ENCODE peak calls at places on chromosome 15, in seven cellular contexts. B is GM23338, U is neural progenitor cell, V is MM.1S, L is HCT116, Y is SK-N-SH, E is PC-3. D is an unnamed sample.
A peak's percentile ranks its signal among the peaks of the same experiment; 100 is the strongest.

GRCh38 chr15:56369234-56369633 is 4.0 kb downstream of the TEX9 start:
- DNase-seq in B (no peak), U (no peak), E (no peak), V (peak; percentile 46), L (no peak), Y (no peak), D (peak; percentile 33)

GRCh38 chr15:37425541-37425940 is 325.2 kb upstream of the MEIS2 start:
- DNase-seq in U (no peak), B (no peak), Y (no peak), L (no peak), V (no peak), E (no peak), D (no peak)

GRCh38 chr15:45205192-45205591 is 17.4 kb upstream of the SHF start:
- DNase-seq in V (peak; percentile 59), B (peak; percentile 90), L (peak; percentile 58), Y (peak; percentile 74), E (peak; percentile 86), U (peak; percentile 86), D (peak; percentile 79)

GRCh38 chr15:49521802-49522201 is 98.8 kb downstream of the FGF7 start:
- DNase-seq in Y (no peak), V (no peak), E (peak; percentile 6), B (peak; percentile 13), U (no peak), L (peak; percentile 6), D (no peak)

GRCh38 chr15:57216288-57216687 is 160.0 kb upstream of the CGNL1 start:
- DNase-seq in E (peak; percentile 82), B (no peak), Y (no peak), U (peak; percentile 38), L (no peak), V (no peak), D (no peak)

GRCh38 chr15:57356178-57356577 is 20.1 kb upstream of the CGNL1 start:
- DNase-seq in B (no peak), E (no peak), V (no peak), U (no peak), Y (no peak), L (no peak), D (no peak)

GRCh38 chr15:43218908-43219706 is 1.7 kb downstream of the EPB42 start:
- DNase-seq in U (peak; percentile 86), L (no peak), Y (peak; percentile 78), E (peak; percentile 13), V (no peak), B (peak; percentile 95), D (peak; percentile 6)

GRCh38 chr15:29812384-29812694 is 9.9 kb downstream of the TJP1 start:
- DNase-seq in Y (no peak), B (peak; percentile 34), E (peak; percentile 98), L (no peak), U (no peak), V (no peak), D (no peak)

GRCh38 chr15:62306851-62307504 is 141.9 kb upstream of the C2CD4B start:
- DNase-seq in U (peak; percentile 91), L (peak; percentile 68), E (peak; percentile 69), Y (peak; percentile 72), V (peak; percentile 71), B (peak; percentile 96), D (peak; percentile 52)

GRCh38 chr15:47820047-47820779 is 102.9 kb downstream of the SEMA6D start:
- DNase-seq in Y (no peak), E (peak; percentile 74), B (no peak), U (peak; percentile 28), L (no peak), V (no peak), D (no peak)

GRCh38 chr15:51634591-51635198 is 12.1 kb upstream of the DMXL2 start:
- DNase-seq in Y (no peak), E (no peak), U (no peak), V (no peak), L (no peak), B (no peak), D (no peak)

GRCh38 chr15:58931985-58932384 is 1.5 kb downstream of the SLTM start:
- DNase-seq in U (no peak), B (no peak), L (no peak), V (peak; percentile 52), Y (peak; percentile 9), E (peak; percentile 52), D (peak; percentile 57)

GRCh38 chr15:57385923-57386390 is 9.7 kb downstream of the CGNL1 start:
- DNase-seq in E (no peak), B (peak; percentile 89), L (no peak), U (no peak), V (no peak), Y (no peak), D (no peak)

GRCh38 chr15:85771276-85771675 is 23.4 kb downstream of the KLHL25 start:
- DNase-seq in E (no peak), B (no peak), L (no peak), V (no peak), Y (no peak), U (no peak), D (no peak)

GRCh38 chr15:41971089-41971892 is 1.1 kb downstream of the EHD4 start:
- DNase-seq in U (peak; percentile 85), B (peak; percentile 78), E (peak; percentile 82), Y (peak; percentile 72), V (peak; percentile 78), L (peak; percentile 19), D (peak; percentile 86)

GRCh38 chr15:72999586-72999985 is 52.7 kb upstream of the NEO1 start:
- DNase-seq in L (no peak), V (no peak), E (no peak), Y (no peak), B (no peak), U (no peak), D (no peak)

GRCh38 chr15:19899021-19899824 is 642.4 kb downstream of the GOLGA6L6 start:
- DNase-seq in V (no peak), L (no peak), E (no peak), B (no peak), Y (no peak), U (no peak), D (no peak)

GRCh38 chr15:48040166-48040817 is 80.5 kb upstream of the SLC24A5 start:
- DNase-seq in Y (no peak), U (peak; percentile 34), V (peak; percentile 31), L (no peak), E (no peak), B (no peak), D (no peak)

GRCh38 chr15:67690936-67691335 is 134.4 kb upstream of the SKOR1 start:
- DNase-seq in V (peak; percentile 22), L (no peak), B (no peak), Y (no peak), U (no peak), E (peak; percentile 79), D (no peak)

GRCh38 chr15:92668086-92668485 is 12.5 kb upstream of the FAM174B start:
- DNase-seq in U (no peak), L (no peak), B (no peak), E (no peak), V (no peak), Y (no peak), D (no peak)

GRCh38 chr15:50556642-50557371 is 10.3 kb upstream of the USP50 start:
- DNase-seq in E (no peak), Y (no peak), U (no peak), B (no peak), L (no peak), V (no peak), D (no peak)

GRCh38 chr15:97728791-97729190 is 231.7 kb upstream of the ARRDC4 start:
- DNase-seq in B (no peak), V (no peak), Y (no peak), E (no peak), U (peak; percentile 79), L (no peak), D (no peak)

GRCh38 chr15:40441012-40441735 is 421 bp downstream of the BAHD1 start:
- DNase-seq in E (no peak), Y (no peak), V (peak; percentile 11), U (peak; percentile 91), B (peak; percentile 76), L (no peak), D (peak; percentile 43)

GRCh38 chr15:67085818-67086649 is 20.6 kb downstream of the SMAD3 start:
- DNase-seq in E (no peak), V (peak; percentile 98), Y (no peak), U (no peak), L (no peak), B (no peak), D (peak; percentile 95)

GRCh38 chr15:56236197-56236596 is 7.5 kb downstream of the RFX7 start:
- DNase-seq in Y (no peak), U (no peak), L (no peak), E (no peak), V (no peak), B (no peak), D (no peak)

GRCh38 chr15:43908641-43909040 is 81.8 kb downstream of the WDR76 start:
- DNase-seq in L (no peak), U (no peak), Y (no peak), V (no peak), E (no peak), B (no peak), D (no peak)

GRCh38 chr15:87562203-87562602 is 694.3 kb downstream of the NTRK3 start:
- DNase-seq in Y (no peak), U (no peak), L (no peak), E (no peak), B (peak; percentile 19), V (no peak), D (no peak)

DNA sequence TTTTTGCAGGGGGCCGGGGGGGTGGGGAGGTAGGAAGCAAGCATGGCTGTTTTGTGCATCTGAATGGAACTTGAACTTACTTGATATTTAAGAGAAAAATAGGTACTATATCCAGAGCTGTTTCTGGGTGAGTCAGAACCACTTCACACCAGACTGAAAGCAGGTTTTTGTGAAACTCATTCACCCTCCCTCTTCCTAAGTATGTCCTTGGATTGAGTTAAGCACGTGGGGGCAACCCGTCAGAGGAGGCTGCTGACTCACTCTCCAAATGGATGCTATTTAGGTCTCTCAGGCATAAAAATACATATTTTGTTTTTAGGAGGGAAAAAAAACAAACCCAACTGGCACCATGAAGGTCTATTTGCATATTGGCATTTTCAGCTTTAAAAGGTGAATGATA is 270.3 kb downstream of the RYR3 start:
- DNase-seq in Y (no peak), V (no peak), L (no peak), E (peak; percentile 34), B (no peak), U (no peak), D (no peak)
- TF ChIP-seq EZH2phosphoT487 in Y (no peak), V (no peak), L (no peak), E (no peak), B (no peak), U (no peak), D (no peak)

GRCh38 chr15:90038639-90039095 is 37.5 kb downstream of the ZNF710 start:
- DNase-seq in E (no peak), V (no peak), U (no peak), B (no peak), Y (no peak), L (no peak), D (no peak)
- TF ChIP-seq EZH2phosphoT487 in E (no peak), V (no peak), U (no peak), B (no peak), Y (no peak), L (no peak), D (no peak)

GRCh38 chr15:68791431-68792283 is 29.0 kb downstream of the ANP32A start:
- DNase-seq in U (no peak), E (no peak), Y (no peak), V (peak; percentile 68), B (peak; percentile 36), L (no peak), D (peak; percentile 40)
- TF ChIP-seq EZH2phosphoT487 in U (no peak), E (no peak), Y (no peak), V (no peak), B (no peak), L (no peak), D (no peak)

DNA sequence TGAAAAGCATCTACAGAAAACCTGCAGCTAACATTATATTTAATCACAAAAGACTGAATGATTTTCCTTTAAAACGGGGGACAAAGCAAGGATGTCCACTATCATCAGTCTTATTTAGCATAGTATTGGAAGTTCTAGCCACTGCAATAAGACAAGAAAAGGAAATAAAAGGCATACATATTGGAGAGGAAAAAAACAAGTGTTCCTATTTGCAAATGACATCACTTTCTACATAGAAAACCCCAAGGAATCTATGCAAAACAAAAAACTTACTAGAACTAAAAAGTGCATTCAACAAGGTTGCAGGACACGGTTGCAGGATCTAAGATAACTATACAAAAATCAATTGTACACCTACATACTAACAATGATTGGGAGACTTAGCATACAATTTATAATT is 101.6 kb upstream of the MEF2A start:
- DNase-seq in U (no peak), B (no peak), E (no peak), V (no peak), L (no peak), Y (no peak), D (no peak)
- TF ChIP-seq EZH2phosphoT487 in U (no peak), B (no peak), E (no peak), V (no peak), L (no peak), Y (no peak), D (no peak)

D was measured in OCI-LY7.